ENCODE peak calls at places on chromosomes 3 and 15, in seven cellular contexts. D, L, R, Y, V, C and F are unnamed samples. For H3K9me3, H3K36me3 and H3K4me1, the result is how much of the 10 kb centered on the place peaks cover.

GRCh38 chr3:165206454-165207266 is 10.5 kb upstream of the SLITRK3 start:
- DNase-seq in D (peak), L (peak), R (peak), Y (peak), V (peak), C (peak), F (peak)

GRCh38 chr15:77335298-77335697 is 84.6 kb downstream of the PEAK1 start:
- DNase-seq in D (no peak), L (peak), R (no peak), Y (no peak), V (no peak), C (no peak), F (peak)

GRCh38 chr15:63246691-63247464 is 30.5 kb upstream of the APH1B start:
- DNase-seq in D (no peak), L (peak), R (no peak), Y (no peak), V (peak), C (no peak), F (no peak)

GRCh38 chr3:9229325-9229724 is 20.1 kb downstream of the SRGAP3 start:
- DNase-seq in D (no peak), L (no peak), R (no peak), Y (no peak), V (no peak), C (no peak), F (no peak)

GRCh38 chr3:44415421-44415820 is 62.0 kb downstream of the ZNF445 start:
- DNase-seq in D (no peak), L (no peak), R (no peak), Y (no peak), V (no peak), C (no peak), F (no peak)

GRCh38 chr15:80633235-80633634 is 61.9 kb upstream of the ABHD17C start:
- DNase-seq in D (no peak), L (no peak), R (no peak), Y (no peak), V (no peak), C (no peak), F (no peak)

GRCh38 chr3:159685801-159686200 is 302.8 kb upstream of the IL12A start:
- DNase-seq in D (no peak), L (no peak), R (no peak), Y (no peak), V (no peak), C (no peak), F (no peak)

GRCh38 chr3:133548090-133548489 is 25.4 kb upstream of the CDV3 start:
- DNase-seq in D (no peak), L (no peak), R (no peak), Y (no peak), V (no peak), C (no peak), F (no peak)

GRCh38 chr3:194714564-194714963 is 28.9 kb downstream of the FAM43A start:
- DNase-seq in D (no peak), L (no peak), R (no peak), Y (no peak), V (no peak), C (no peak), F (no peak)

GRCh38 chr3:152519376-152519775 is 250.6 kb downstream of the MBNL1 start:
- DNase-seq in D (no peak), L (no peak), R (no peak), Y (no peak), V (no peak), C (no peak), F (no peak)

GRCh38 chr3:54122046-54122801 is at the start of gene CACNA2D3:
- DNase-seq in D (no peak), L (no peak), R (no peak), Y (peak), V (no peak), C (no peak), F (peak)

GRCh38 chr3:154684440-154684839 is 254.4 kb upstream of the GPR149 start:
- DNase-seq in D (no peak), L (no peak), R (no peak), Y (no peak), V (no peak), C (no peak), F (no peak)

GRCh38 chr3:45199837-45200648 is 26.0 kb downstream of the TMEM158 start:
- DNase-seq in D (no peak), L (no peak), R (peak), Y (no peak), V (no peak), C (peak), F (no peak)

GRCh38 chr3:41155834-41156233 is 43.5 kb upstream of the CTNNB1 start:
- DNase-seq in D (no peak), L (no peak), R (no peak), Y (no peak), V (no peak), C (no peak), F (no peak)

DNA sequence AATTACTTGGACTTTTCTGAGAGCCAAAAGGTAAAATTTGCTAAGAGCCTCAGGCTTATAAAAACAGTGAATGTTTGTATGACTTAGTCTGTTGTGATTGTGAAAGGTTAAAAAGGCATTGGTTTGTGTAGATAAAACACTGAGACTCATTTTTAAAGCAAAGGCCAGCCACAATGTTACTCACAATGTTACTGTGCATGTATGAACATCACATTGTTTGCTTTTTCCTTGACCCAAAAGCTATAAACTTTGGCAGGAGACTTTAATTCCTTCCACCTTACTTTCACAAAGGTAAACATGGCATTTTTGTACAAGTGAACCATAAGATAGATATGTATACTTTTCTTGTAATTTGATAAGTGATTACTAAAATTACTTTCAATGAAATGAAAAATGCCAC is 70.5 kb downstream of the NPAP1 start:
- DNase-seq in D (no peak), L (no peak), R (no peak), Y (no peak), V (no peak), C (no peak), F (no peak)
- H3K9me3 ChIP-seq in D (under half), L (under half), R (under half), Y (under half), V (under half), C (under half), F (under half)

GRCh38 chr15:48449734-48450133 is 118.5 kb downstream of the DUT start:
- DNase-seq in D (no peak), L (no peak), R (no peak), Y (no peak), V (no peak), C (no peak), F (no peak)

GRCh38 chr15:48451241-48451640 is 120.0 kb downstream of the DUT start:
- DNase-seq in D (no peak), L (no peak), R (no peak), Y (no peak), V (no peak), C (no peak), F (no peak)

GRCh38 chr15:48451736-48452135 is 120.5 kb downstream of the DUT start:
- DNase-seq in D (no peak), L (no peak), R (no peak), Y (no peak), V (no peak), C (no peak), F (no peak)

GRCh38 chr15:48447058-48447457 is 115.8 kb downstream of the DUT start:
- DNase-seq in D (no peak), L (no peak), R (no peak), Y (no peak), V (no peak), C (no peak), F (no peak)

DNA sequence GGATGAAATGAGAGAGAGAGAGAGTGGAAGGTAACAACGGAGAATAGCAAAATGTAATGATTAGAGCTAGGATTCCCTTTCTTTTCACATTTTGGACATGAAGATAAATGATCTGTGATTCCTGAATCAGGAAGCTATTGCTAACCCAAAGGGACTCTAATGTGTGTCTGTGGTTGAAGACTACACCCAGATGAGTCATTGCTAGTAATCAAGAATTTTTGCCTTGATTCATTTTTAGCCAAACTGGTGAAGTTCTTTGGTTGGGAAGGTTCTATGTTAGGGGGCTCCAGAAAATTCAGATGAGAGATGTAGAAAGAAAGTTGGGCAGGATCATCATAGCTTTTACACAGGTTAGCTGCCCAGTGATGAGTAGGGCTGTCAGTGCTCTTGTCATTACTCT is 116.4 kb downstream of the DUT start:
- DNase-seq in D (no peak), L (no peak), R (no peak), Y (no peak), V (no peak), C (no peak), F (no peak)
- H3K36me3 ChIP-seq in D (under half), L (half or more), R (under half), Y (under half), V (half or more), C (under half), F (half or more)

GRCh38 chr3:52176188-52176752 is 21.7 kb upstream of the ALAS1 start:
- DNase-seq in D (peak), L (no peak), R (no peak), Y (peak), V (no peak), C (no peak), F (no peak)
- H3K4me1 ChIP-seq in D (under half), L (under half), R (under half), Y (under half), V (under half), C (under half), F (under half)

GRCh38 chr3:136457793-136458192 is 207.7 kb downstream of the PCCB start:
- DNase-seq in D (no peak), L (no peak), R (no peak), Y (no peak), V (no peak), C (no peak), F (no peak)

DNA sequence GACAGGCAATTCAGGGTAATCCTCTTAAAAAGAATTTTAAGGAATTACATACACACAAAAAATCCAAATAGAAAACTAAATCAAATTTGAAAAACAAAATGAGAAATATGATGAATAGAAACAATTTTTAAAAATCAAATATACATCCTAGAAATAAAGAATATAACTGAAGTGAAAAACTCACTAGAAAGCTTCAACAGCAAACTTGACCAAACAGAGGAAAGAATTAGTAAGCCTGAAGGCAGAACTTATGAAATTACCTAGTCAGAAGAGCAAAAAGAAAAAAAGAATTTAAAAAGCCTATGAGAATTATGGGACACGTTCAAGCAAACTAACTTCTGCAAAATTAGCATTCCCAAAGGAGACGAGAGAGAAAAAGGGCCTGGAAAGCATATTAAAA is 206.1 kb downstream of the PCCB start:
- DNase-seq in D (no peak), L (no peak), R (no peak), Y (no peak), V (no peak), C (no peak), F (no peak)
- H3K9me3 ChIP-seq in D (under half), L (under half), R (under half), Y (under half), V (under half), C (under half), F (under half)